ENCODE peak calls at places on chromosomes 6 and 20, in five cellular contexts. K is ecto neural progenitor cell; I is amygdala; V is activated CD4-positive, CD25-positive, alpha-beta regulatory T cell; S is RWPE1. W is an unnamed sample.

GRCh38 chr20:12409501-12409900 is 491.8 kb downstream of the BTBD3 start:
- DNase-seq in K (no peak), I (no peak), V (no peak), S (peak), W (no peak)

GRCh38 chr6:150687508-150687907 is 87.8 kb downstream of the PLEKHG1 start:
- DNase-seq in K (no peak), I (no peak), V (no peak), S (no peak), W (no peak)

GRCh38 chr6:111450087-111450486 is 32.9 kb downstream of the REV3L start:
- DNase-seq in K (no peak), I (no peak), V (no peak), S (no peak), W (no peak)

GRCh38 chr6:116883005-116883404 is 6.0 kb downstream of the RFX6 start:
- DNase-seq in K (no peak), I (no peak), V (no peak), S (no peak), W (no peak)

GRCh38 chr6:11174245-11174616 is 58.2 kb downstream of the NEDD9 start:
- DNase-seq in K (no peak), I (no peak), V (no peak), S (no peak), W (no peak)

GRCh38 chr20:41052742-41053419 is 24.3 kb downstream of the TOP1 start:
- DNase-seq in K (no peak), I (no peak), V (no peak), S (no peak), W (no peak)

GRCh38 chr6:148431413-148431812 is 88.8 kb downstream of the SASH1 start:
- DNase-seq in K (no peak), I (no peak), V (no peak), S (no peak), W (no peak)

GRCh38 chr6:130708338-130708737 is 118.9 kb upstream of the SMLR1 start:
- DNase-seq in K (no peak), I (no peak), V (no peak), S (no peak), W (no peak)

GRCh38 chr6:44504321-44504761 is 116.8 kb downstream of the CDC5L start:
- DNase-seq in K (no peak), I (no peak), V (no peak), S (no peak), W (no peak)

GRCh38 chr20:64119681-64120341 is 12.4 kb upstream of the NPBWR2 start:
- DNase-seq in K (no peak), I (no peak), V (no peak), S (no peak), W (no peak)

GRCh38 chr6:105994522-105995402 is 91.4 kb upstream of the PRDM1 start:
- DNase-seq in K (peak), I (no peak), V (no peak), S (peak), W (no peak)

GRCh38 chr6:26336355-26337198 is 28.4 kb upstream of the BTN3A2 start:
- DNase-seq in K (no peak), I (no peak), V (no peak), S (peak), W (no peak)

GRCh38 chr6:8983202-8983688 is 547.9 kb upstream of the SLC35B3 start:
- DNase-seq in K (peak), I (peak), V (peak), S (peak), W (no peak)

GRCh38 chr6:42046491-42047219 is 3.7 kb upstream of the TAF8 start:
- DNase-seq in K (no peak), I (no peak), V (no peak), S (no peak), W (no peak)

GRCh38 chr20:62401331-62401779 is 5.7 kb downstream of the CABLES2 start:
- DNase-seq in K (peak), I (no peak), V (no peak), S (no peak), W (no peak)

GRCh38 chr20:32516583-32516982 is 68.5 kb downstream of the NOL4L start:
- DNase-seq in K (no peak), I (no peak), V (no peak), S (no peak), W (no peak)

GRCh38 chr6:29092957-29093356 is 5.8 kb upstream of the OR2B3 start:
- DNase-seq in K (no peak), I (no peak), V (no peak), S (no peak), W (no peak)

GRCh38 chr6:19697744-19698290 is 139.4 kb upstream of the ID4 start:
- DNase-seq in K (no peak), I (no peak), V (no peak), S (no peak), W (no peak)

GRCh38 chr6:141657812-141658211 is 474.9 kb upstream of the GJE1 start:
- DNase-seq in K (no peak), I (no peak), V (no peak), S (no peak), W (no peak)

GRCh38 chr20:36591854-36592641 is 13.5 kb upstream of the RAB5IF start:
- DNase-seq in K (no peak), I (no peak), V (no peak), S (no peak), W (no peak)

GRCh38 chr20:38230957-38231785 is 29.4 kb downstream of the KIAA1755 start:
- DNase-seq in K (no peak), I (no peak), V (no peak), S (no peak), W (no peak)

GRCh38 chr6:4172368-4172767 is 37.0 kb upstream of the ECI2 start:
- DNase-seq in K (no peak), I (no peak), V (no peak), S (no peak), W (no peak)

GRCh38 chr6:118886641-118887040 is 7.3 kb upstream of the ASF1A start:
- DNase-seq in K (no peak), I (no peak), V (no peak), S (no peak), W (no peak)

GRCh38 chr6:136646377-136646776 is 96.2 kb upstream of the MAP7 start:
- DNase-seq in K (no peak), I (no peak), V (no peak), S (no peak), W (no peak)

GRCh38 chr20:2446845-2447244 is 23.7 kb downstream of the SNRPB start:
- DNase-seq in K (no peak), I (no peak), V (no peak), S (no peak), W (no peak)

GRCh38 chr6:21764989-21765388 is 171.4 kb downstream of the SOX4 start:
- DNase-seq in K (no peak), I (no peak), V (no peak), S (no peak), W (no peak)